ENCODE peak calls at places on chromosomes 2 and 18, in seven cellular contexts. U, N, P, T, H, K and R are unnamed samples.

GRCh38 chr2:237691200-237691907 is 64.0 kb downstream of the LRRFIP1 start:
- DNase-seq in U (no peak), N (no peak), P (no peak), T (no peak), H (no peak), K (no peak), R (no peak)

GRCh38 chr2:122734756-122735155 is 979.3 kb downstream of the TSN start:
- DNase-seq in U (no peak), N (no peak), P (no peak), T (peak), H (no peak), K (no peak), R (no peak)

GRCh38 chr18:323253-323622 is 55.4 kb upstream of the THOC1 start:
- DNase-seq in U (peak), N (no peak), P (no peak), T (no peak), H (no peak), K (no peak), R (no peak)

GRCh38 chr2:239953418-239954061 is 71.6 kb downstream of the NDUFA10 start:
- DNase-seq in U (no peak), N (no peak), P (no peak), T (no peak), H (no peak), K (no peak), R (no peak)

GRCh38 chr18:12373771-12374116 is 3.3 kb downstream of the AFG3L2 start:
- DNase-seq in U (no peak), N (no peak), P (no peak), T (no peak), H (no peak), K (no peak), R (no peak)

GRCh38 chr2:85438291-85439110 is 20.0 kb downstream of the SH2D6 start:
- DNase-seq in U (peak), N (no peak), P (no peak), T (no peak), H (no peak), K (no peak), R (no peak)

GRCh38 chr2:32963941-32964340 is 17.2 kb downstream of the LTBP1 start:
- DNase-seq in U (no peak), N (no peak), P (no peak), T (no peak), H (no peak), K (no peak), R (no peak)

GRCh38 chr2:233013027-233013461 is at the start of gene NGEF:
- DNase-seq in U (peak), N (no peak), P (no peak), T (no peak), H (no peak), K (no peak), R (no peak)

GRCh38 chr2:86706220-86706619 is 13.9 kb upstream of the RMND5A start:
- DNase-seq in U (peak), N (no peak), P (no peak), T (no peak), H (no peak), K (no peak), R (no peak)

GRCh38 chr2:138485019-138485418 is 16.6 kb upstream of the SPOPL start:
- DNase-seq in U (no peak), N (no peak), P (no peak), T (no peak), H (no peak), K (no peak), R (no peak)
- TF ChIP-seq JUND in U (no peak), N (no peak), P (no peak), T (no peak), H (no peak), K (no peak), R (no peak)

GRCh38 chr18:58320907-58321561 is 277.0 kb downstream of the NEDD4L start:
- DNase-seq in U (no peak), N (no peak), P (no peak), T (no peak), H (no peak), K (no peak), R (no peak)
- TF ChIP-seq JUND in U (no peak), N (no peak), P (no peak), T (no peak), H (no peak), K (no peak), R (no peak)

DNA sequence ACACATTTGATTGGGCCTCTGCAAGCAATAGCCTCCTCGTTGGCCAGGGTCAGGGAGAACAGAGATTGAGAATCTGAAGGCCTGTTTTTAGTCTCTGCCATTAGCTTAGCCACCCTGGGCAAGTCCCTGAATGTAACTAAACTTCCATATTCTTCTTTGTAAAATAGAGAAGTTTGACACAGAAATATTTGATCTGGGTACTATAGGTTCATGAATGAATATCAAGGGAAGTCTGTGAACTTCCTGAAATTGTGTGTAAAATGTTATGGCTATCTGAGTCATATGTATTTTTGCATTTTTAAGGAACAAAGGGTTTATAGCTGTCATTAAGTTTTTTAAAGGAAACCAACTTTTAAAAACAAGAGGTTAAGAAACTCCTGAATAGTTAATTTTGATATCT is 23.2 kb downstream of the RND3 start:
- DNase-seq in U (no peak), N (no peak), P (no peak), T (no peak), H (no peak), K (no peak), R (no peak)
- TF ChIP-seq JUND in U (no peak), N (no peak), P (no peak), T (no peak), H (no peak), K (no peak), R (no peak)

DNA sequence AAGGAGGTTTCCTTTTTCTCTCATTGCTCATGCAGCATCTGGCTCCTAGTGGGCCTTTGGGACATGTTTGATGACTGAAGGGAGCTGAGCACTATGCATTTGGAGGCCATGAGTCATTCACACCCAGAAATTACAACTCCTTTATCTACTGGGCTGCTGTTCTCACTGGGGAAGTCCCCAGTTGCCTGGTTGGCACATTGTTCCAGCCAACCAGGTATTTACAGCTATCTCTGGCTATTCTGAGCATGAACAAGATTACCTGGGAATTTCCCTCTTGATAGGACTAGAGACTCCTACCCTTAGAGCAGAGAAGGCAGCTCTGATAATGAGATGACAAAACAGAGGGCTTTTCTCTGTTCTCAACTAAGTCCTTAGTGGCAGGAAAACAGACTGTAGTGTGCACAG is 206.5 kb downstream of the SETBP1 start:
- DNase-seq in U (no peak), N (no peak), P (no peak), T (no peak), H (no peak), K (peak), R (no peak)
- TF ChIP-seq JUND in U (no peak), N (no peak), P (no peak), T (no peak), H (no peak), K (peak), R (no peak)

DNA sequence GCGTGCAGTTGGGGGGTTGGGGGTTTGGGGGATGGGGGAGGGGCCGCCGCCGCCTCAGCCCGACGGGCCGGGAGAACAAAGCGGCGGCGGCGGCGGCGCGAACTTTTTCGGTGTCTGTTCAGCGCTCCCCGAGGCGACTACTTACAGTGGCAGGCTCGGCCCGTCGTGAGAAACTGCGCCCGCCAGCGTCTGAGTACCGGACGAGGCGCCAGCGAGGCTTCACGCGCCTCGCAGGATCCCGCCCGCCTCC is 172 bp downstream of the PRKD3 start:
- DNase-seq in U (peak), N (no peak), P (no peak), T (no peak), H (no peak), K (no peak), R (no peak)
- TF ChIP-seq JUND in U (no peak), N (no peak), P (no peak), T (no peak), H (no peak), K (no peak), R (no peak)

GRCh38 chr2:97936199-97936598 is 59.5 kb downstream of the TMEM131 start:
- DNase-seq in U (peak), N (peak), P (no peak), T (peak), H (no peak), K (no peak), R (no peak)
- TF ChIP-seq JUND in U (no peak), N (no peak), P (no peak), T (no peak), H (no peak), K (no peak), R (no peak)

GRCh38 chr2:65386340-65386739 is 46.1 kb downstream of the SPRED2 start:
- DNase-seq in U (no peak), N (no peak), P (no peak), T (no peak), H (no peak), K (no peak), R (no peak)
- TF ChIP-seq JUND in U (no peak), N (no peak), P (no peak), T (no peak), H (no peak), K (no peak), R (no peak)

GRCh38 chr2:8479298-8479697 is 202.6 kb upstream of the ID2 start:
- DNase-seq in U (no peak), N (no peak), P (peak), T (no peak), H (no peak), K (no peak), R (no peak)
- TF ChIP-seq JUND in U (no peak), N (no peak), P (no peak), T (no peak), H (no peak), K (no peak), R (no peak)

GRCh38 chr2:200044453-200044852 is 89.1 kb downstream of the MAIP1 start:
- DNase-seq in U (no peak), N (no peak), P (no peak), T (no peak), H (no peak), K (no peak), R (no peak)
- TF ChIP-seq JUND in U (no peak), N (no peak), P (no peak), T (no peak), H (no peak), K (no peak), R (no peak)

GRCh38 chr18:25126751-25127150 is 225.2 kb downstream of the ZNF521 start:
- DNase-seq in U (no peak), N (no peak), P (no peak), T (no peak), H (no peak), K (no peak), R (no peak)
- TF ChIP-seq JUND in U (no peak), N (no peak), P (no peak), T (no peak), H (no peak), K (no peak), R (no peak)